ENCODE peak calls at places on chromosomes 12 and 14, in five cellular contexts. K is K562, A is HepG2, F is upper lobe of left lung, T is GM12878. R is an unnamed sample.
A peak's percentile ranks its signal among the peaks of the same experiment; 100 is the strongest.

GRCh38 chr12:76820888-76821482 is 57.1 kb downstream of the ZDHHC17 start:
- ATAC-seq in A (peak; percentile 83), F (no peak), K (peak; percentile 83), T (no peak), R (no peak)

GRCh38 chr12:59699408-59700144 is 103.7 kb downstream of the SLC16A7 start:
- ATAC-seq in F (no peak), T (no peak), A (no peak), K (no peak), R (peak; percentile 69)

GRCh38 chr12:14975451-14975850 is 2.6 kb downstream of the PDE6H start:
- ATAC-seq in K (no peak), A (no peak), T (no peak), F (peak; percentile 22), R (no peak)

GRCh38 chr14:89240414-89240813 is 176.6 kb downstream of the FOXN3 start:
- ATAC-seq in T (no peak), A (no peak), F (no peak), K (no peak), R (no peak)

GRCh38 chr14:24130717-24131548 is 474 bp downstream of the FITM1 start:
- ATAC-seq in A (peak; percentile 55), T (no peak), K (no peak), F (peak; percentile 50), R (no peak)

GRCh38 chr14:74048291-74048690 is 29.1 kb downstream of the BBOF1 start:
- ATAC-seq in T (no peak), A (no peak), F (no peak), K (peak; percentile 62), R (no peak)

GRCh38 chr14:85481471-85481870 is 48.5 kb upstream of the FLRT2 start:
- ATAC-seq in F (no peak), K (no peak), A (no peak), T (no peak), R (no peak)

GRCh38 chr14:53496668-53497067 is 343.5 kb upstream of the DDHD1 start:
- ATAC-seq in A (no peak), T (no peak), F (peak; percentile 75), K (no peak), R (no peak)

GRCh38 chr14:100081997-100082625 is 16.9 kb downstream of the EVL start:
- ATAC-seq in F (no peak), T (no peak), A (no peak), K (no peak), R (no peak)

GRCh38 chr14:33134975-33135374 is 196.3 kb downstream of the NPAS3 start:
- ATAC-seq in F (no peak), K (no peak), A (no peak), T (no peak), R (no peak)

GRCh38 chr14:51865953-51866747 is 5.7 kb downstream of the GNG2 start:
- ATAC-seq in A (no peak), T (peak; percentile 62), K (no peak), F (no peak), R (no peak)

GRCh38 chr14:74140374-74140850 is 55.7 kb downstream of the LIN52 start:
- ATAC-seq in K (peak; percentile 67), T (peak; percentile 36), F (peak; percentile 88), A (no peak), R (peak; percentile 83)

GRCh38 chr12:72234871-72235270 is 37.3 kb upstream of the TRHDE start:
- ATAC-seq in K (no peak), F (no peak), A (no peak), T (no peak), R (no peak)

GRCh38 chr14:68978550-68978911 is 571 bp downstream of the ACTN1 start:
- ATAC-seq in T (peak; percentile 54), A (peak; percentile 56), K (peak; percentile 80), F (peak; percentile 24), R (peak; percentile 34)
- H3K4me3 ChIP-seq in T (peak overlapping the region; percentile 80), A (peak overlapping the region; percentile 95), K (peak overlapping the region; percentile 85), F (peak overlapping the region; percentile 85), R (peak overlapping the region; percentile 71)

GRCh38 chr12:39393179-39393578 is 49.7 kb downstream of the KIF21A start:
- ATAC-seq in A (no peak), T (no peak), K (no peak), F (no peak), R (no peak)

GRCh38 chr12:39393890-39394289 is 49.0 kb downstream of the KIF21A start:
- ATAC-seq in A (no peak), K (no peak), F (no peak), T (no peak), R (no peak)

GRCh38 chr12:39389399-39390150 is 53.3 kb downstream of the KIF21A start:
- ATAC-seq in F (no peak), K (no peak), A (no peak), T (no peak), R (no peak)

GRCh38 chr12:39392154-39392925 is 50.6 kb downstream of the KIF21A start:
- ATAC-seq in T (no peak), K (no peak), F (no peak), A (no peak), R (no peak)

DNA sequence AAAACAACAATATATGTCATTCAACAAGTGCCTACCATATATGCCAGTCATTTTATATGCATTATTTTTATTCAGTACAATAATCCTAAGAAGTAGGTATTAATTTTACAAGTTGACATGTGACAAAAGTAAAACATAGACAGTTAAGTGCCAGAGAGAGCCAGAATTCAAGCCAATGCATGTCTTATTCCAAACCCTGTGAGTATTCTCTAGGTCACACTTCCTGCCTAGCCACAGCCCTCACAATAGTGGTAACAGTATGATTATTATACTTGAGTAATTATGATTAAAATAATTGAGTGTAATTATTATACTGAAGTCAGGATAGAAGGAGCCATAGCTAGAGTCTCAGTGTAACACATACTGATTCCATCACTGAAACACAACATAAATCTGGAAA is 52.2 kb downstream of the KIF21A start:
- ATAC-seq in K (no peak), T (no peak), F (no peak), A (no peak), R (no peak)
- TF ChIP-seq EP300 in K (no peak), T (no peak), F (no peak), A (no peak), R (no peak)

GRCh38 chr14:105467249-105467941 is 7.2 kb upstream of the CRIP2 start:
- ATAC-seq in K (no peak), T (no peak), A (no peak), F (no peak), R (no peak)

GRCh38 chr14:105466491-105467248 is 8.0 kb upstream of the CRIP2 start:
- ATAC-seq in A (no peak), T (no peak), F (no peak), K (no peak), R (no peak)

GRCh38 chr14:105465209-105466031 is 9.2 kb upstream of the CRIP2 start:
- ATAC-seq in T (no peak), F (peak; percentile 5), K (no peak), A (no peak), R (no peak)

GRCh38 chr14:105461903-105462302 is 12.7 kb upstream of the CRIP2 start:
- ATAC-seq in F (no peak), A (no peak), T (no peak), K (no peak), R (no peak)

GRCh38 chr14:105464501-105464900 is 10.1 kb upstream of the CRIP2 start:
- ATAC-seq in A (no peak), K (no peak), T (no peak), F (no peak), R (no peak)
- H3K27me3 ChIP-seq in A (no peaks in the 10 kb centered on the region), K (no peaks in the 10 kb centered on the region), T (no peaks in the 10 kb centered on the region), F (no peaks in the 10 kb centered on the region), R (no peaks in the 10 kb centered on the region)

GRCh38 chr12:49750027-49750977 is 8.9 kb downstream of the TMBIM6 start:
- ATAC-seq in K (peak; percentile 93), F (peak; percentile 57), A (peak; percentile 79), T (peak; percentile 81), R (peak; percentile 63)
- H3K4me3 ChIP-seq in K (no peak overlapping the region), F (no peak overlapping the region), A (no peak overlapping the region), T (peak overlapping the region; percentile 48), R (no peak overlapping the region)

DNA sequence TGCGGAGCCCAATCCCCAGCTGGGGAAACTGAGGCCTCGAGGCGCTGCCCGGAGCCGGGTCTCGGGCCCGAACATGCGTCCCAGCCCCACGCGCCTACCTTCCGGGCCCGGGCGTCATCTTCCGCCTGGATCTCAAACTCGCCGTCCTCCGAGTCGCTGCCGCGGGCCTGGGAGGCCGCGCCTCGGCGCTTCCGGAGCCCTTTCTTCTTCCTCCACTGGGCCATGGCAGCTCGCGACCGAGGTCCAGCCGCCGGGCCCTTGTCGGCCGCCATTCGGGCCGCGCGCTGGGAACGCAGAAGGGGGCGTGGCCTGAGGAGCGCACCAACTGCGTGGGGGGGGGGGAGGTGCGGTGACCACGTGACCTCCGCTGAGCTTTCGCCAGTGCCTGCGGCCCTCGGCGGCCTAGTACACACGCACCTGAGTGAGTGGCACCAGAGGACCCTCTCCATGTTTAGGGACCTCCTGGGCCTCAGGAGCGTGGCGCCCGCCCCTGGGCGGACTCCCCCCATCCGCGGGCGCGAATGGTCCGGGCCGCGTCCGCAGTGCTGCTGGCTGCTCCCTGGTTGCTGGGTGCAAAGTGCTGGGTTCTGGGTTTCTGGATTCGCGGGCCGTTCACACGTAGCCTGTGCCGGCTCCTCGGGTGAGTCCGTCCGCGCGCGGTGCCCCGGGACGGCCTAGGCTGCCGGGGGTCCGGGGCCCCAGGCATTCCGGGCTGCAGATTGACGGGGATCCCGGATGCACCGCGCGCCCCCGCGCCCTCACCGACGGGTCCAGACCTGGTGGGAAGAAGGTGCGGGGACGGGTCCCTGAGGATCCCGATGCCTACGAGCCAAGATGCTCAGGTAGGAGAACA is at the start of the genes DDX54 and RITA1:
- ATAC-seq in F (peak; percentile 92), K (peak; percentile 80), T (peak; percentile 67), A (peak; percentile 91), R (peak; percentile 83)
- TF ChIP-seq EP300 in F (no peak), K (no peak), T (no peak), A (peak; percentile 14), R (peak; percentile 23)

R was measured in gastroesophageal sphincter.